ENCODE peak calls at places on chromosomes 11 and 22, in five cellular contexts. S is IMR-90, A is HEK293T, T is A549, L is K562. F is an unnamed sample.

GRCh38 chr11:107857550-107858216 is 904 bp downstream of the SLC35F2 start:
- DNase-seq in T (no peak), S (peak), L (peak), A (no peak), F (no peak)

GRCh38 chr22:48575567-48576332 is 1251.9 kb downstream of the BRD1 start:
- DNase-seq in S (no peak), L (no peak), T (no peak), A (no peak), F (no peak)

GRCh38 chr11:68584991-68585524 is 99.3 kb upstream of the GAL start:
- DNase-seq in S (peak), A (no peak), T (no peak), L (no peak), F (no peak)

GRCh38 chr11:130110325-130111108 is 40.8 kb downstream of the APLP2 start:
- DNase-seq in L (no peak), T (no peak), A (no peak), S (no peak), F (no peak)

GRCh38 chr11:117830674-117831351 is 6.3 kb upstream of the FXYD2 start:
- DNase-seq in T (no peak), L (no peak), S (no peak), A (no peak), F (no peak)

GRCh38 chr11:44377914-44378321 is 68.0 kb upstream of the ALX4 start:
- DNase-seq in A (no peak), S (no peak), L (peak), T (no peak), F (no peak)

GRCh38 chr11:55457641-55458040 is 89.9 kb downstream of the OR4A15 start:
- DNase-seq in S (no peak), A (no peak), T (no peak), L (no peak), F (no peak)

GRCh38 chr11:117316197-117316961 is at the start of gene BACE1:
- DNase-seq in L (no peak), A (peak), T (peak), S (peak), F (peak)

GRCh38 chr11:27213232-27213660 is 149.8 kb downstream of the CCDC34 start:
- DNase-seq in S (peak), L (no peak), A (no peak), T (no peak), F (no peak)

GRCh38 chr11:33179431-33179830 is 18.2 kb upstream of the CSTF3 start:
- DNase-seq in T (no peak), L (no peak), S (no peak), A (no peak), F (no peak)

GRCh38 chr11:73797457-73797856 is 9.8 kb downstream of the MRPL48 start:
- DNase-seq in T (no peak), A (no peak), L (no peak), S (no peak), F (no peak)

GRCh38 chr22:20953668-20954500 is 13.2 kb upstream of the AIFM3 start:
- DNase-seq in S (peak), T (no peak), A (no peak), L (no peak), F (peak)

GRCh38 chr11:114243461-114244372 is 52.5 kb upstream of the NNMT start:
- DNase-seq in L (no peak), T (no peak), A (no peak), S (no peak), F (no peak)

GRCh38 chr11:33557201-33557600 is 143.4 kb downstream of the C11orf91 start:
- DNase-seq in L (no peak), T (no peak), A (no peak), S (peak), F (no peak)

GRCh38 chr11:108895579-108896480 is 231.0 kb downstream of the DDX10 start:
- DNase-seq in S (peak), T (no peak), L (no peak), A (no peak), F (peak)

GRCh38 chr11:47234669-47235075 is 13.9 kb downstream of the ACP2 start:
- DNase-seq in S (peak), L (no peak), A (no peak), T (no peak), F (no peak)

GRCh38 chr11:3058753-3059664 is 1.8 kb upstream of the CARS1 start:
- DNase-seq in A (no peak), S (peak), T (no peak), L (peak), F (peak)

GRCh38 chr11:122209619-122210377 is 93.8 kb upstream of the BLID start:
- DNase-seq in S (peak), A (no peak), T (no peak), L (no peak), F (no peak)

GRCh38 chr11:59668188-59668949 is 468 bp downstream of the PATL1 start:
- DNase-seq in S (peak), A (no peak), T (peak), L (peak), F (peak)

GRCh38 chr11:10022764-10023163 is 271.3 kb downstream of the SBF2 start:
- DNase-seq in S (peak), T (no peak), L (no peak), A (no peak), F (no peak)

GRCh38 chr22:25747245-25747944 is 5.4 kb downstream of the MYO18B start:
- DNase-seq in L (peak), A (no peak), S (peak), T (peak), F (peak)

GRCh38 chr11:36292311-36292722 is 3.1 kb upstream of the COMMD9 start:
- DNase-seq in S (peak), T (peak), A (peak), L (peak), F (no peak)

GRCh38 chr11:7603031-7603781 is 70.1 kb downstream of the CYB5R2 start:
- DNase-seq in L (no peak), T (no peak), S (peak), A (no peak), F (no peak)

GRCh38 chr22:42294034-42294985 is 23.9 kb upstream of the TCF20 start:
- DNase-seq in L (peak), S (peak), T (no peak), A (peak), F (peak)

GRCh38 chr11:45698777-45699497 is 33.5 kb upstream of the CHST1 start:
- DNase-seq in L (peak), A (no peak), T (no peak), S (no peak), F (no peak)

GRCh38 chr22:39514373-39514973 is 5.9 kb upstream of the ATF4 start:
- DNase-seq in T (peak), A (peak), L (no peak), S (peak), F (no peak)
- TF ChIP-seq BHLHE40 in T (no peak), A (no peak), L (no peak), S (no peak), F (no peak)

GRCh38 chr11:106271126-106271525 is 193.7 kb downstream of the AASDHPPT start:
- DNase-seq in T (no peak), S (no peak), L (no peak), A (no peak), F (no peak)
- TF ChIP-seq BHLHE40 in T (no peak), S (no peak), L (no peak), A (no peak), F (no peak)

DNA sequence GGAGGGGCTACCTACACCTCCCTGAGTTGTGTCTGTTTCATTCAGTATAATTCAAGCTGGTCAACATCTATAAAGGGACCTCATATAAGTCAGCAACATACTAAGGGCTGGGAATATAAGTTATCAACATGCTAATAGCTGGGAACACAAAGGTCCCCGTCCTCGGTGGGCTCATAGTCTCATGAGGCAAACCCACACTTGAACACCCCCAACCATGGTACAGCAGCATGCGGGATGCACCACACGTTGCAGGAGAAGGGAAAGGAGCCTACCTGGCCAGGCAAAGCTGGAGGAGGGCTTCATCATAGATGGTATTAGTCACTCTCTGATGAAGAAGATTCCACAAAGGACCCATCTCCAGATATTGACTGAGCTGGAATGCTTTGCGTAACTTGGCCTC is 561.8 kb upstream of the B3GAT1 start:
- DNase-seq in L (no peak), S (no peak), T (no peak), A (no peak), F (no peak)
- TF ChIP-seq BHLHE40 in L (no peak), S (no peak), T (no peak), A (no peak), F (no peak)

GRCh38 chr11:88213406-88213805 is 38.2 kb upstream of the RAB38 start:
- DNase-seq in L (no peak), T (no peak), S (no peak), A (no peak), F (no peak)

GRCh38 chr11:88204353-88204752 is 29.1 kb upstream of the RAB38 start:
- DNase-seq in L (no peak), A (no peak), S (no peak), T (no peak), F (no peak)

GRCh38 chr11:88206746-88207145 is 31.5 kb upstream of the RAB38 start:
- DNase-seq in L (no peak), A (no peak), T (no peak), S (no peak), F (no peak)

DNA sequence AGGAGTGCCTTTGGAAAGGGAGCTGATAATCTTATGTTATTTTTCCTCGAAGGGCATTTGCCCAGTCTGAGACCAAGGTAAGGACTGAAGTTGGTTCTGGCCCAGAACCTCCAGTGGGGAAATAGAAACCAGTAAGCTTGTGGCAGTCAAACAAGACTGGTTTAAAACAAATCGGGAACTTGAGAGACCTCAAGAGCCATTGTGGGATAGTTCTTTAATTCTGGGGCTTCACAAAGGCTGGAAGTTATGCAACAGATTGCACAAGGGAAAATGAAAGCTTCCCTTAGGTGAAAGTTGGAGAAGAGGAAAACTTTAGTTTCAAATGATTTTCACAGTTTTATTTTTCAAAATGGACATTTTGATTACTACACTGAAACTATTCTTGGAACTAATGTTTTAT is 33.5 kb upstream of the RAB38 start:
- DNase-seq in A (no peak), S (no peak), T (no peak), L (no peak), F (no peak)
- TF ChIP-seq BHLHE40 in A (no peak), S (no peak), T (no peak), L (no peak), F (no peak)

DNA sequence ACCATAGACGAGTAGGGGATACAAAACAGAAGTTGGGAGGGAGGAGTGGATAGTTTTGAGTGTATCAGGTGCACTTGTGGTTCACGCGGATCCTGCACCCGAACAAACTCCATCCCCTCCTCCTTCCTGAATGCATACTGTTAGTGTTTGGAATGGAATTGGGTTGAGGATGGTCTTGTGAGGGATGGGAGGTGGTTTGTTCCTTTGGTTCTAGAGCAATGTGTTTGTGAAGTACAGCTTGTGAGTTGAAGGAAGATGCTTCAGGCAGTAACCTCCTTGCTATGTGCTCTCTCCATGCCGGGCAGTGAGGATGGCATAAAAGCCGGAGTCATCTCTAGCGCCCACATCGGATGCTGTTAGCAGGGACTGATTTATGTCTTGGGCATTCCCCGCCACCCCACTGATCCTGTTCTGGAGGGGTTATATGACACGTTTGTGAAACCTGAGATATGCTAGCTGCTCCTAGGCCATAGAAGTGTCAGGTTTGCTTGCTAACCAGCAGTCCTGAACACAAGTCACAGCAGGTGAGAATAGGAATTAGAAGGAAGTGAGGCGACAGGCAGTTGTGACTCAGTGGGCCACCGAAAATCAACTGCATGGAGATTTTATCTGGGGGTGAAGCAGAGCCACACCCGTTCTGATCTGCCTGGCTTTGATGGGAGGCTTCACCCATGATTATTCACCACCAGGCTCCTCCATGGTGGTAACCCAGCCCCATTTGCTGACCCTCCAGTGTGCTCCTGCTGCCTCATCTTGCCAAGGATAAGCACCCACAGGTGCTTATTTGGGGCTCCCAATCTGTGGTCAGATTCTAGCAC is 2.2 kb downstream of the BCR start:
- DNase-seq in L (peak), T (no peak), S (peak), A (peak), F (no peak)
- TF ChIP-seq BHLHE40 in L (no peak), T (no peak), S (no peak), A (no peak), F (no peak)

GRCh38 chr22:36234919-36235318 is 4.4 kb downstream of the APOL2 start:
- DNase-seq in S (no peak), L (no peak), A (no peak), T (no peak), F (no peak)
- TF ChIP-seq BHLHE40 in S (no peak), L (no peak), A (no peak), T (no peak), F (no peak)

DNA sequence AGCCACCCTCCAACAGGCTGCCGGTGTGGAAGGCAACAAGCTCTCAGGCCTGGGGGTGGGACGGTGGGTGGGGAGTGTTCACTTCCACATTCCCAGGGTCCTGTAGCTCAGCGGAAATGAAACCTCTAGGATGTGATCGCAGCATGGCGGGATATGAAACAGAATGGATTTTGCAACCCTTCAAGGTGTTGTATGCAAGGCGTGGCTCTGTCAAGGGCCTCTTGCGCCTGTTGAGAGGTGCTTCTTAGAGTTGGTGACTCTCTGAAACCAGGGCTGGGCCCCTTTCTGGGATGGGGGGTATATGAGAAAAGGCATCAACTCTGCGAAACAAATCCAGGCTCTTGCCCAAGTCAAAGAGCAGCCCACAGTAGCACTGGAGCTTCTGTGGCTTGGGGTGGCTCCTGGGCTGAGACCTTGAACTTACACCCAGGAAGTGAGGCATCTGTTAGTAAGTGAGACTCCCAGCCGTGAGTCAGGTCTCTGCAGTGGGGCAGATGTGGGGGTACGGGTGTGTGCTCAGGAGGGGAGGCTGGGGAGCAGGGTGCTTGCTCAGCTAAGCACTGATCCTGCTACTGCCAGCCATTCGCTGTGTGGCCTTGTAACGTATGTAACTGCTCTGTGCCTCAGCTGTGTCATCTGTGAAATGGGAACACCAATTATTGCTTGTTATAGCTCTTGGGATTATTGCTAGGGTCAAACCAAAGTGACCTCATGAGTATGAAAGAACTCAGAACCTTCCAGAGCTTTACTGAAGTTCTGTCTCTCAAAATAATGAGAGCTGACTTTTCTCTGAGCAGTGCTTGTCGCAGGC is 28.3 kb downstream of the NECTIN1 start:
- DNase-seq in S (no peak), T (no peak), L (no peak), A (no peak), F (peak)
- TF ChIP-seq BHLHE40 in S (no peak), T (no peak), L (no peak), A (no peak), F (no peak)

DNA sequence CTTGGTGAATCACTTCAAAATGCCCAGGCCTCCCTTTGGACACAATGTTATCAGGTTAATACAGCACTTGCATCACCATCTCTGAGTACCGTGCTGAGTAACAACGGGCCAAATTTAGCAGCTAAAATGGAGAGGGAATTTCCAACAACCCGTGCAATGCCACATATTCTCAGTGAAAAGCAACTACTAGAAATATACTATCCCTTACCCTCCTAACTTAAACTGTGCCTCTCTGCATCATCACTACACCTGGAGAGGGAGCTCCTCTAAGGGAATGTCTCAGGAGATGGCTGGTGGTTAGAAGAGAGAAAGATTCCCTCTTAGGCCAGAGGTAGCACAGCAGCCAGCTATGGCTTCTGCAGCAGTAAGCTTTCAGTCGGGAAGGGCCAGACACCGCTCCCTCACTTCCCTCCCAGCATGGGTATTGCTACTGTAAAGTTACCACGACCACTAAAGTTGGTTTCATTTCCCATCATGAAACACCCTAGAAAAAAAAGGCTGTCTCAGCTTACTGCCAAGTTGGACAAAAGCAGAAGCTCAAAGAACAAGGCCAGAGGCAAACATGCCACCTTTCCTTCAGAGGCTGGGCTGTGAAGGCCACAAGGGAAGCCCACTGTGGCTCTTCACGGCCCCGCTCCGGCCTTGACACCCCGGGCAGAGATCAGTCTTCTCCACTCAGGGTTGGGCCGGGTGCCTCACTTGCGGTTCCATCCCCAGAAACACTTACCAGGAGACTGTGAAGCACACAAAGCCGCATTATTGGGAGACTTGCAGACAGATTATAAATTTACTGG is 3.9 kb downstream of the MAML2 start:
- DNase-seq in T (no peak), A (no peak), L (no peak), S (peak), F (peak)
- TF ChIP-seq BHLHE40 in T (no peak), A (no peak), L (peak), S (peak), F (no peak)

GRCh38 chr11:76167590-76167989 is 38.7 kb downstream of the WNT11 start:
- DNase-seq in S (no peak), T (no peak), L (no peak), A (no peak), F (no peak)

GRCh38 chr11:76166314-76166713 is 40.0 kb downstream of the WNT11 start:
- DNase-seq in A (no peak), L (no peak), S (no peak), T (no peak), F (no peak)

GRCh38 chr11:76170473-76170872 is 35.8 kb downstream of the WNT11 start:
- DNase-seq in S (no peak), A (no peak), L (no peak), T (no peak), F (no peak)

GRCh38 chr11:76172583-76172982 is 33.7 kb downstream of the WNT11 start:
- DNase-seq in L (no peak), T (no peak), A (no peak), S (no peak), F (no peak)

GRCh38 chr11:76169473-76169881 is 36.8 kb downstream of the WNT11 start:
- DNase-seq in T (no peak), A (no peak), L (no peak), S (no peak), F (no peak)
- TF ChIP-seq BHLHE40 in T (no peak), A (no peak), L (no peak), S (no peak), F (no peak)

F was measured in HepG2.